ENCODE peak calls at places on chromosomes 7 and 10, in six cellular contexts. One of them, this sample, is unnamed. For H3K4me1, the result is how much of the 10 kb centered on the place peaks cover.

GRCh38 chr7:34991938-34992840 is 45.1 kb downstream of the DPY19L1 start:
- DNase-seq in mesenchymal stem cell: peak
- DNase-seq in neuronal stem cell: no peak
- DNase-seq in IMR-90: peak
- DNase-seq in H1: no peak
- DNase-seq in H9: no peak
- DNase-seq in this sample: no peak

GRCh38 chr7:49308787-49309186 is 384.4 kb downstream of the CDC14C start:
- DNase-seq in mesenchymal stem cell: no peak
- DNase-seq in neuronal stem cell: no peak
- DNase-seq in IMR-90: no peak
- DNase-seq in H1: no peak
- DNase-seq in H9: no peak
- DNase-seq in this sample: no peak

GRCh38 chr10:93346712-93347111 is 135.4 kb downstream of the MYOF start:
- DNase-seq in mesenchymal stem cell: no peak
- DNase-seq in neuronal stem cell: no peak
- DNase-seq in IMR-90: peak
- DNase-seq in H1: no peak
- DNase-seq in H9: peak
- DNase-seq in this sample: no peak

GRCh38 chr7:25579688-25580075 is 351.4 kb upstream of the NPVF start:
- DNase-seq in mesenchymal stem cell: no peak
- DNase-seq in neuronal stem cell: no peak
- DNase-seq in IMR-90: no peak
- DNase-seq in H1: no peak
- DNase-seq in H9: no peak
- DNase-seq in this sample: no peak

GRCh38 chr7:90298145-90299038 is 22.7 kb downstream of the FAM237B start:
- DNase-seq in mesenchymal stem cell: peak
- DNase-seq in neuronal stem cell: no peak
- DNase-seq in IMR-90: peak
- DNase-seq in H1: no peak
- DNase-seq in H9: no peak
- DNase-seq in this sample: peak

GRCh38 chr10:71708301-71708703 is 11.3 kb downstream of the C10orf105 start:
- DNase-seq in mesenchymal stem cell: peak
- DNase-seq in neuronal stem cell: peak
- DNase-seq in IMR-90: no peak
- DNase-seq in H1: peak
- DNase-seq in H9: peak
- DNase-seq in this sample: no peak

GRCh38 chr10:100766693-100767427 is 21.5 kb downstream of the PAX2 start:
- DNase-seq in mesenchymal stem cell: no peak
- DNase-seq in neuronal stem cell: no peak
- DNase-seq in IMR-90: no peak
- DNase-seq in H1: no peak
- DNase-seq in H9: peak
- DNase-seq in this sample: no peak

GRCh38 chr10:4767033-4767814 is 58.8 kb upstream of the AKR1E2 start:
- DNase-seq in mesenchymal stem cell: peak
- DNase-seq in neuronal stem cell: peak
- DNase-seq in IMR-90: peak
- DNase-seq in H1: no peak
- DNase-seq in H9: no peak
- DNase-seq in this sample: no peak

GRCh38 chr10:68075550-68076004 is 494 bp upstream of the HERC4 start:
- DNase-seq in mesenchymal stem cell: no peak
- DNase-seq in neuronal stem cell: no peak
- DNase-seq in IMR-90: no peak
- DNase-seq in H1: no peak
- DNase-seq in H9: no peak
- DNase-seq in this sample: no peak

GRCh38 chr10:68073631-68074403 is 1.3 kb downstream of the HERC4 start:
- DNase-seq in mesenchymal stem cell: peak
- DNase-seq in neuronal stem cell: no peak
- DNase-seq in IMR-90: peak
- DNase-seq in H1: no peak
- DNase-seq in H9: no peak
- DNase-seq in this sample: peak

GRCh38 chr10:68074404-68074774 is 694 bp downstream of the HERC4 start:
- DNase-seq in mesenchymal stem cell: no peak
- DNase-seq in neuronal stem cell: no peak
- DNase-seq in IMR-90: no peak
- DNase-seq in H1: no peak
- DNase-seq in H9: no peak
- DNase-seq in this sample: no peak

GRCh38 chr10:68077026-68077425 is 1.9 kb upstream of the HERC4 start:
- DNase-seq in mesenchymal stem cell: no peak
- DNase-seq in neuronal stem cell: no peak
- DNase-seq in IMR-90: no peak
- DNase-seq in H1: no peak
- DNase-seq in H9: no peak
- DNase-seq in this sample: peak

DNA sequence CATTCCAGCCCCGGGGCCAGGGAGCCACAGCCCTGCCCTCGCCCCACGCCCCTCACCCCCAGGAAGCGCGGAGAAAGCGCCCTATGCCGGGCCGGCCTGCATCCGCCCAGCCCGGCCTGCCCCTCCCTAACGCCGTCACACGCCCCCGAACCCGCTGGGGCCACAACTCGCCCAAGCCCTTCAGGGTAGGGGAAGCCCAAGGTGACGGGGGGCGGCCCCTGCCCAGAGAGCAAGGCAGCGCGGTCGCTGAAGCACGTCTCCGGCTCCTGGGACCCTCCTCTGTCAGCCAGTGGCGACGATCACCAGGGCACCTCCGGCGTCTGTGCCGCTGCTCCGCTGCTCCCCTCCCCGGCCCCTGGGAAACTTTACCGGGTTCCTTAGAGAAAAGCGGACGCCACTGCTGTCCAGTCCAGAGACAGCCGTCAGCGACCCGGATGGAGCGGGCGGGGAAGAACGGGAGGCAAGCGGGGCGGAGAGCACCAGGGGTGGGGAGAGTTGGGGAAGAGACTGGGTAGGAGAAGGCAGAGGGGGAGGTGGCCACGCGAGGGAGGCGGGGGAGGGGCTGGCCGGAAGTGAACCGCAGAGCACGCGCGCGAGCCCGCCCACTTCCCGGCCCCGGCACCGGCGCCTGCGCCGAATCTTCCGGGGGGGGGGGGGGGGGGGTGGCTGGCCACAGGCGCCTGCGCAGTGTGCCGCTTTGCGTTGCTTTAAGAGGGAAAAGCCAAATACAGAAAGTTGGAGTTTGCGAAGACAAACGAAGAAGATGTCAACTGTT is at the start of gene HERC4:
- DNase-seq in mesenchymal stem cell: peak
- DNase-seq in neuronal stem cell: peak
- DNase-seq in IMR-90: peak
- DNase-seq in H1: peak
- DNase-seq in H9: peak
- DNase-seq in this sample: peak
- H3K4me1 ChIP-seq in mesenchymal stem cell: under half
- H3K4me1 ChIP-seq in neuronal stem cell: under half
- H3K4me1 ChIP-seq in IMR-90: under half
- H3K4me1 ChIP-seq in H1: under half
- H3K4me1 ChIP-seq in H9: under half
- H3K4me1 ChIP-seq in this sample: under half

GRCh38 chr7:116461500-116461899 is 38.0 kb upstream of the CAV2 start:
- DNase-seq in mesenchymal stem cell: no peak
- DNase-seq in neuronal stem cell: no peak
- DNase-seq in IMR-90: no peak
- DNase-seq in H1: no peak
- DNase-seq in H9: no peak
- DNase-seq in this sample: no peak
- H4K91ac ChIP-seq in mesenchymal stem cell: no peak
- H4K91ac ChIP-seq in neuronal stem cell: no peak
- H4K91ac ChIP-seq in IMR-90: no peak
- H4K91ac ChIP-seq in H1: no peak
- H4K91ac ChIP-seq in H9: no peak
- H4K91ac ChIP-seq in this sample: no peak

DNA sequence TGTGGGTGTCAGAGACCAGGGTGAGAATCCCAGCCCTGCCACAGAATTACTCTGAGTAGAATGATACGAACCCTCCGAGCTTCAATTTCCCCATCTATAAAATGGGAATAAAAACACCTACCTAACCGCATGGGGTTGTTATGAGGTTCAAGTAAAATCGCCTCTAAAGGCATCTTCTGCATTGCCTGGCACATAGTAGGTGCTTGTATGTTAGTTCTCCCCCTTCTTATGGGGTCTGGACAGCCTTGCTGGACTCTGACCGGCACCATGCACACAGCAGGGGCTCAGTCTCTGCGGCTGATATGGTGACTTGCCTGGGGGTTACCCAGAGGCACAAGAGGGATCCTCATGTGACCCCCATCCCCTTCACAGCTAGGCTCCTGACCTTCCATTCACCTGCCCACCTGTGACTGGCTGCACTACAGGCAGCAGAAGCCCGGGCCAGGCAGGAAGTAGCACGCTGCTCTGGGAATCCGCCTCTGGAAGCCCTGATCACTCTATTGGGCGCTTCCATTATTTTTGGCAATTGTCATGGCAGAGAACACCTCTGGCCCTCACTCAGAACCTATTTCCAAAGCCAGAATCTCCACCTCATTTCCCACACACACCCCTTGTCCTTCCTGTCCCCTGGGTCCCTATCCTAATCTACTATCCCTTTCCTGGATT is 6.0 kb downstream of the SH3PXD2A start:
- DNase-seq in mesenchymal stem cell: no peak
- DNase-seq in neuronal stem cell: no peak
- DNase-seq in IMR-90: no peak
- DNase-seq in H1: no peak
- DNase-seq in H9: no peak
- DNase-seq in this sample: no peak
- H3K9ac ChIP-seq in mesenchymal stem cell: peak
- H3K9ac ChIP-seq in neuronal stem cell: no peak
- H3K9ac ChIP-seq in IMR-90: no peak
- H3K9ac ChIP-seq in H1: no peak
- H3K9ac ChIP-seq in H9: no peak
- H3K9ac ChIP-seq in this sample: no peak

GRCh38 chr7:50659329-50659965 is 94.2 kb upstream of the DDC start:
- DNase-seq in mesenchymal stem cell: no peak
- DNase-seq in neuronal stem cell: no peak
- DNase-seq in IMR-90: no peak
- DNase-seq in H1: peak
- DNase-seq in H9: no peak
- DNase-seq in this sample: no peak
- H3K4me1 ChIP-seq in mesenchymal stem cell: under half
- H3K4me1 ChIP-seq in neuronal stem cell: under half
- H3K4me1 ChIP-seq in IMR-90: under half
- H3K4me1 ChIP-seq in H1: under half
- H3K4me1 ChIP-seq in H9: under half
- H3K4me1 ChIP-seq in this sample: under half

DNA sequence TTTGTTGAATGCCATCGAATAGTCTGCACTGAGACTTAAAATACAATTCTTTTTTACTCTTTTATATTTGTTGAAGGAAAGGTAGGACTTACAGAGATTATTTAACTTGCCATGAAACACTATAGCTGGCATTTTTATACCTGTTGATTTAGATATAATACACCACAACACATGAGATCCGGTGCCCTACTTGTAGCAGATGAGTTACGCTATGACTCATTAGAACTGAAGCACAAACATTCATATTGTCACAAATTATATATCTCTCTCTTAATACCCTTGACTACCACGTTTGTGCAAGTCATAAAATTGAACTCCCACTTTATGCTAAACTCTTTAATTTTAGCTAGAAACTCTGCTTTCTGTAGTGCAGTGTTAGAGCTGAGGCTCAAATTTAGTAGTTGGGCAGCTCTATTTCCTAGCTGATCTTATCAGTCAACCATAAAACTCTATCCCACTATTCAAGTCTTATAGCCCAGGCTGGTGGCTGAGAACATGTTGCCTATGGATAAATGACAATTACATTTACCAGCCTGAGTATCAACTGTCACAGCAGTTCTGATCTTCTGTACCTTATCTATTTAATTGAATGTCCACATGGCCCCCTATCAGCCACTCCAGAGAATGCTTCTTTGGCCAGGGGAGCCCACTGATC is 137.4 kb upstream of the SEMA3D start:
- DNase-seq in mesenchymal stem cell: no peak
- DNase-seq in neuronal stem cell: no peak
- DNase-seq in IMR-90: no peak
- DNase-seq in H1: no peak
- DNase-seq in H9: no peak
- DNase-seq in this sample: no peak
- H4K91ac ChIP-seq in mesenchymal stem cell: no peak
- H4K91ac ChIP-seq in neuronal stem cell: no peak
- H4K91ac ChIP-seq in IMR-90: no peak
- H4K91ac ChIP-seq in H1: no peak
- H4K91ac ChIP-seq in H9: no peak
- H4K91ac ChIP-seq in this sample: no peak

This sample was measured in trophoblast cell.